ENCODE peak calls at places on chromosomes 4 and X, in five cellular contexts. J is AG09309; U is IMR-90; D is breast epithelium; N is CD8-positive, alpha-beta T cell. T is an unnamed sample.

GRCh38 chr4:31984872-31985271 is 1264.7 kb downstream of the PCDH7 start:
- DNase-seq in J (no peak), U (no peak), D (no peak), N (no peak), T (peak; percentile 3)

GRCh38 chr4:122715221-122715620 is 17.3 kb upstream of the BBS12 start:
- DNase-seq in J (no peak), U (no peak), D (no peak), N (no peak), T (no peak)

GRCh38 chr4:30952526-30953219 is 232.5 kb downstream of the PCDH7 start:
- DNase-seq in J (no peak), U (no peak), D (no peak), N (no peak), T (no peak)

GRCh38 chr4:144645102-144645469 is 870 bp upstream of the HHIP start:
- DNase-seq in J (no peak), U (no peak), D (no peak), N (no peak), T (peak; percentile 31)

GRCh38 chrX:71128915-71129765 is 10.7 kb downstream of the MED12 start:
- DNase-seq in J (no peak), U (peak; percentile 54), D (peak; percentile 62), N (peak; percentile 58), T (peak; percentile 66)

GRCh38 chr4:83618991-83619390 is 83.1 kb downstream of the GPAT3 start:
- DNase-seq in J (no peak), U (peak; percentile 44), D (no peak), N (no peak), T (peak; percentile 53)

GRCh38 chr4:175035907-175036306 is 117.7 kb downstream of the ADAM29 start:
- DNase-seq in J (peak; percentile 69), U (no peak), D (no peak), N (no peak), T (no peak)

GRCh38 chrX:13101439-13102139 is 57.2 kb upstream of the FAM9C start:
- DNase-seq in J (no peak), U (peak; percentile 86), D (peak; percentile 58), N (peak; percentile 28), T (peak; percentile 94)

GRCh38 chr4:57076646-57077045 is 33.5 kb downstream of the IGFBP7 start:
- DNase-seq in J (no peak), U (no peak), D (no peak), N (no peak), T (no peak)
- TF ChIP-seq CTCF in J (no peak), U (no peak), D (no peak), N (no peak), T (no peak)

GRCh38 chr4:24488399-24489164 is 95.8 kb downstream of the DHX15 start:
- DNase-seq in J (no peak), U (peak; percentile 62), D (peak; percentile 78), N (peak; percentile 32), T (peak; percentile 75)
- TF ChIP-seq CTCF in J (peak; percentile 89), U (peak; percentile 86), D (peak; percentile 69), N (peak; percentile 48), T (peak; percentile 88)

DNA sequence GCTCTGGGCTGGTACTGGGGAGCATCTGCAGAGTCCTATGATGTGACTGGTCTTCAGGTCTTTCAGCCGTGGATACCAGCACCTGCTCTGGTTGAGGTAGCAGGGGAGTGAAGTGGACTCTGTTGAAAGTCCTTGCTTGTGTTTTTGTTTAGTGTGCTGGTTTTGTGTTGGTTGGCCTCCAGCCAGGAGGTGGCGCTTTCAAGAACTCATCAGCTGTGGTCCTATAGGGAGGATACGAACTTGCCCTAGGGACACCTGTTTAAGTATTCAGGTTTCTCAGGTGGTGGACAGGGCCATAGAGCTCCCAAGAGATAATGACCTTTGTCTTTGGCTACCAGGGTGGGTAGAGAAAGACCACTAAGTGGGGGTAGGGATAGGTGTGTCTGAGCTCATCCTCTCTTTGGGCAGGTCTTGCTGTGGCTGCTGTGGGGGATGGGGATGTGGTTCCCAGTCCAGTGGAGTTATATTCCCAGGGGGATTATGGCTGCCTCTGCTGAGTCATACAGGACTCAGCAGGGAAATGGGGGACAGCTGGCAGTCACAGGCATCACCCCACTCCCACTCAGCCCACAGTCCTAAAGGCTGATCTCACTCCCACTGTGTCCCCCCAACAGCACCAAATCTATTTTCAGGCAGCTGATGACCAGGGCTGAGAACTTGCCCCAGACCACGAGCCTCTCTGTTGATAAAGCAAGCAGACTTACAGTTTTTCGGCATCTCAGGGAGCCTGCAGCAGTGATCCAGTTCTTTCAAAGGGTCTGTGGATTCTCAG is 24.1 kb downstream of the MSMO1 start:
- DNase-seq in J (no peak), U (no peak), D (no peak), N (no peak), T (no peak)
- TF ChIP-seq CTCF in J (no peak), U (no peak), D (no peak), N (no peak), T (no peak)

GRCh38 chr4:54971474-54971950 is 153.9 kb downstream of the KDR start:
- DNase-seq in J (peak; percentile 10), U (peak; percentile 53), D (no peak), N (no peak), T (peak; percentile 70)
- TF ChIP-seq CTCF in J (peak; percentile 68), U (peak; percentile 57), D (peak; percentile 51), N (peak; percentile 63), T (peak; percentile 65)

DNA sequence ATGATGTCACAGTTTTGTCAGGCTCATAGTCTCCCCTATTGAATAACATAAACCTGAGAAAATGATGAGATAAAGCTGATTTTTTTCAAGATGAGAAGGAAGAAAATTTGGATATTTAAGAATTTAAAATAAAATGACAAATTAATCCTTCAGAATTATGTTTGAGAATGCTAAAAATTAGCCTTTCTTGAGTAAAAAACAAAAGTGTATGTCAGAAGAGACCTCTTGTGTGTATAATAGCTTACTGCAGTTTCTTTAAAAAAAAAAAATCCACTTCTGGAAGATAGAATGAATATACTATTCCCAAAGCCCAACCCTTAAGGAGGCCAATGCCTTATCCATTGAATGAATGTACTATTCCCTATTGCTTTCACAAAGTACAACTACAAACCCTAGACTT is 281.7 kb downstream of the RAPGEF2 start:
- DNase-seq in J (no peak), U (no peak), D (no peak), N (no peak), T (peak; percentile 19)
- TF ChIP-seq CTCF in J (peak; percentile 33), U (peak; percentile 45), D (no peak), N (no peak), T (no peak)

GRCh38 chrX:7828594-7828993 is 14.4 kb upstream of the VCX start:
- DNase-seq in J (no peak), U (no peak), D (no peak), N (no peak), T (no peak)
- TF ChIP-seq CTCF in J (no peak), U (no peak), D (no peak), N (no peak), T (no peak)

DNA sequence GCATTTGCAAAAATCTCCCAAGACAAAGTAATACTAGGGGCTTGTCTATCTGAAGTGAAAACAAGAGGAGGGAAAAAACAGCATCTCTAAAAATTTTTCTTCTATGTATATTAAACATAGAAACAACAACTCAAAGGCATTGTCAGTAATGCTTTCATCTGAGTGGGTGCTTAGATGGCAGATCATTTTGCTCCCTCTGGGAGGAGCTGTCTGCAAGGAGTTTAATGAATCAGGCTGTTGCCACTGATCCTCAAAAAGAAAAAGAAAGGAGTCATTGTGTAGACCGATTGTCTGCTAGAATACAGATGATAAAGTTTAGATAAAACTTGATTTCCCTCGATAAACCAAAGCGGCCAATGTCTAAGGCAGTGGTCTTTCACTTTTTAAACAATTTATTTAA is 49.7 kb upstream of the KLHL8 start:
- DNase-seq in J (peak; percentile 16), U (peak; percentile 52), D (no peak), N (no peak), T (peak; percentile 79)
- TF ChIP-seq CTCF in J (peak; percentile 67), U (peak; percentile 64), D (no peak), N (no peak), T (peak; percentile 67)

DNA sequence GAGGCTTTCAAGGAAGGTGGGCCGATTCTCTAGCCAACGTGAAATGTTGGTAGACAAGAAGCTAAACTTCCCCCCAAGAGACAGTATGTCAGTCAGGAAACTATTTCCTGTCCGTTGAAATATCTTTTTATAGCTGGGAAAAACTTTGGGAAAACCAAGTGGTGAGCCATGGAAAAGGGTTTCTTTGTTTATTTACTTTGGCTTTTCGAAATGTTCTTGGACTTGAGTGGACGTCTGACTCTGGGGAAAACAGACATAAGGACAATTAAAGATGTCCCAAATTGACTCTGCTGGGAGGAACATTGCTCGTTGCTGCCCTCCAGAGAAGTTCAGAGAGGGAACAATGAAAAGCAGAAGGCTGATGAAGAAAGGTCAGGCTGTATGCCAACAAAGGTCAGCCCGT is 295.4 kb downstream of the RAPGEF2 start:
- DNase-seq in J (no peak), U (peak; percentile 63), D (no peak), N (no peak), T (peak; percentile 24)
- TF ChIP-seq CTCF in J (peak; percentile 19), U (no peak), D (no peak), N (no peak), T (peak; percentile 10)

GRCh38 chr4:183444149-183444952 is at the start of gene CDKN2AIP:
- DNase-seq in J (peak; percentile 62), U (peak; percentile 90), D (peak; percentile 90), N (peak; percentile 92), T (peak; percentile 97)
- TF ChIP-seq CTCF in J (no peak), U (no peak), D (peak; percentile 7), N (no peak), T (no peak)

DNA sequence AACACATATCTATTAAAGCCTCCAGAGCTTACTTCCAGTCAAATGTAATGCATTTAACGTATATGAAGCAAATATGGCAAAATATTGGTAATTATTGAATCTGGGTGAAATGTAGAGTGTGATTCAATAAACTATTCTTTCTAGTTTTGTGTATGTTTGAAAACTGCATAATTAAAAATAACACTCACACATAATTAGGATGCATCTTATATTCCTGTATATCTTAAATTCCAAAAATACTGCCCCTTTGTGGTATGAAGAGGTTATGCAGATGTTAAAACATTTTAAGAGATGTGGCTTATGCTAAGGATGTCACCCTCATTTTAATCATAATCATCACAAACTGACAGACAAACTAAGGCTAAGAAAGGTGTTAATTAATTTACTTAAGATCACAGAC is 182.9 kb downstream of the COX18 start:
- DNase-seq in J (no peak), U (no peak), D (no peak), N (no peak), T (peak; percentile 10)
- TF ChIP-seq CTCF in J (peak; percentile 24), U (peak; percentile 39), D (no peak), N (no peak), T (peak; percentile 40)

T was measured in cardiac fibroblast.